ENCODE peak calls at places on chromosomes 4 and X, in six cellular contexts. O, E, N, W, J and Z are unnamed samples. For H3K36me3, the result is how much of the 10 kb centered on the place peaks cover.

GRCh38 chrX:52923781-52924241 is 26.7 kb downstream of the FAM156B start:
- DNase-seq in J (peak), E (no peak), W (peak), O (no peak), N (no peak), Z (no peak)

GRCh38 chr4:81852031-81852715 is 380.5 kb upstream of the RASGEF1B start:
- DNase-seq in O (no peak), W (no peak), J (no peak), E (no peak), N (no peak), Z (no peak)

GRCh38 chrX:94400488-94400887 is 726.5 kb downstream of the FAM133A start:
- DNase-seq in N (no peak), E (no peak), O (no peak), W (no peak), J (no peak), Z (no peak)

GRCh38 chr4:142512161-142512560 is 333.9 kb downstream of the INPP4B start:
- DNase-seq in J (no peak), O (no peak), W (no peak), E (no peak), N (no peak), Z (no peak)

GRCh38 chr4:44186096-44186849 is 262.3 kb downstream of the KCTD8 start:
- DNase-seq in O (no peak), E (no peak), W (no peak), J (no peak), N (no peak), Z (no peak)

GRCh38 chr4:79250887-79251286 is 75.0 kb downstream of the NAA11 start:
- DNase-seq in N (no peak), J (no peak), E (no peak), W (no peak), O (no peak), Z (no peak)

GRCh38 chr4:24423670-24424069 is 160.7 kb downstream of the DHX15 start:
- DNase-seq in E (no peak), W (no peak), N (no peak), O (no peak), J (no peak), Z (no peak)

GRCh38 chrX:51456814-51457213 is 39.6 kb downstream of the NUDT11 start:
- DNase-seq in O (no peak), W (no peak), N (no peak), J (no peak), E (no peak), Z (no peak)

GRCh38 chr4:6461301-6462165 is 10.9 kb downstream of the PPP2R2C start:
- DNase-seq in J (peak), N (no peak), W (no peak), O (peak), E (peak), Z (no peak)

GRCh38 chrX:153934473-153935325 is at the start of gene NAA10:
- DNase-seq in E (peak), W (peak), O (peak), J (peak), N (peak), Z (peak)

GRCh38 chr4:76420901-76421581 is at the start of gene CCDC158:
- DNase-seq in N (no peak), O (no peak), E (no peak), J (no peak), W (peak), Z (no peak)

GRCh38 chr4:127203561-127204260 is 429.0 kb upstream of the INTU start:
- DNase-seq in N (no peak), O (no peak), W (no peak), E (no peak), J (no peak), Z (no peak)

GRCh38 chrX:39730671-39731389 is 366.9 kb downstream of the BCOR start:
- DNase-seq in J (peak), W (peak), O (peak), N (peak), E (peak), Z (peak)

GRCh38 chr4:88007304-88008132 is at the start of gene PKD2:
- DNase-seq in N (peak), O (peak), E (peak), W (peak), J (peak), Z (peak)
- H3K27ac ChIP-seq in N (peak), O (peak), E (peak), W (peak), J (peak), Z (no peak)

DNA sequence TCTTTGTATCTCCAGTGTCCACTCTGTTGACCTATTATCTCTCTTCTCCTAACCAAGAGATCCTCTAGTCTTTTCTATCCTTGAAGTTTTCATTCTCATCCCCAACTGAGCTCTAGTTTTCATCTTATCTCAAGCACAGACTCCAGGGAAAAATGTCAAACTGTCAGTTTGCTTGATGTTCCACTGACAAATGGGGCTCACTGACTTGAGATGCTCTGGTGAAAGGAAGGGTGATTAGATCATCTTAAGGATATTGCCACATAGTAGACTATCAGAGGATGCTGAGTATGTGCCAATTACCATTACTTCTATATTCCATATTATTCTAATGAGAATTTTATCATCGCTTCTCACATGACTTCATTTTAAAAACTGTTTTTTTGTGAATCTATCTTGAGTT is 2008.2 kb downstream of the ARAP2 start:
- DNase-seq in E (no peak), N (no peak), J (no peak), O (no peak), W (no peak), Z (no peak)
- H3K4me3 ChIP-seq in E (no peak), N (no peak), J (no peak), O (no peak), W (no peak), Z (no peak)

GRCh38 chr4:183444953-183445543 is 612 bp downstream of the CDKN2AIP start:
- DNase-seq in E (peak), O (no peak), W (no peak), J (peak), N (no peak), Z (no peak)

GRCh38 chr4:183447646-183448045 is 3.2 kb downstream of the CDKN2AIP start:
- DNase-seq in E (no peak), W (no peak), O (no peak), N (no peak), J (no peak), Z (peak)

GRCh38 chr4:183450108-183450507 is 5.7 kb downstream of the CDKN2AIP start:
- DNase-seq in W (no peak), E (no peak), O (no peak), N (no peak), J (no peak), Z (no peak)

GRCh38 chr4:183449193-183449888 is 4.9 kb downstream of the CDKN2AIP start:
- DNase-seq in W (no peak), E (no peak), J (no peak), O (no peak), N (no peak), Z (no peak)

DNA sequence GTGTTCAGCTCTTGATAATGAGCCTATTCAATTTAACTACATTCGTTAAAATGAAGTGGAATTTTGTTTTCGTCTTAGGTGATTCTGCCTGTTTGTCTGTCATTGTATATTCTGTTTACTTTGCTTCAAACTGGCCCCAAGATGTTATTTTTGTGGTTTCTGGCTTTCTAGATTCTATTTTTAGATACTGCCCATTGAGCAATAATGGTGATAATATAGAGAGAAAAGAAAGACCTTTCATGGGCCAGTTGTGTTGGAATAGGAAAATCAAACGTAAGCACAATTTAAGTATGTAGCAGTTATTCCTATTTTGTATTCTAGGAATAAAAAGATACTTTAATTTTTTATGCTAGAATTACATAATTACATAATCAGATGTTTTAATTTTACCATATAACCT is 4.0 kb downstream of the CDKN2AIP start:
- DNase-seq in E (no peak), W (no peak), N (no peak), J (no peak), O (no peak), Z (no peak)
- H3K36me3 ChIP-seq in E (half or more), W (under half), N (half or more), J (half or more), O (under half), Z (half or more)

DNA sequence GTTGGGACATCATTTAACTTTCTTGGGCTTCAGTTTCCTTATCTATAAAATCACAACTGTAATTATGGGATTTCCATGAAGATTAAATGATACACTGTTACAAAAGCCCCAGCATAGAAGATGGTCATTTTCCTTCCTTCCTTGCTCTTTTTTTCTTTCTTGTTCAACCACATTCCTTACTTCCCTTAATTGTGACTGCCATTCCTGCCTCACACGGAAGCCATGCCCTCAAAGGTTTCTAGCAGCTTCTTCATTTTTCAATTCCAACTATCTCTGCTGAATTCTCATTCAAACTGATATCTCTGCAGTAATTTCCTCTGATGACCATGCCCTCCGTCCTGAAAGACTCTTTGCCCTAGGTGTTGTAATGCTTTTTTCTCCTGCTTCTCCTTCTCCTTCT is 311.8 kb downstream of the PPP3CA start:
- DNase-seq in E (no peak), W (no peak), N (no peak), J (no peak), O (no peak), Z (no peak)
- H3K27ac ChIP-seq in E (no peak), W (no peak), N (no peak), J (no peak), O (no peak), Z (no peak)

GRCh38 chr4:140243345-140243753 is 89.4 kb upstream of the MAML3 start:
- DNase-seq in E (peak), W (no peak), O (no peak), N (no peak), J (no peak), Z (peak)
- H3K4me3 ChIP-seq in E (no peak), W (no peak), O (no peak), N (no peak), J (no peak), Z (peak)

DNA sequence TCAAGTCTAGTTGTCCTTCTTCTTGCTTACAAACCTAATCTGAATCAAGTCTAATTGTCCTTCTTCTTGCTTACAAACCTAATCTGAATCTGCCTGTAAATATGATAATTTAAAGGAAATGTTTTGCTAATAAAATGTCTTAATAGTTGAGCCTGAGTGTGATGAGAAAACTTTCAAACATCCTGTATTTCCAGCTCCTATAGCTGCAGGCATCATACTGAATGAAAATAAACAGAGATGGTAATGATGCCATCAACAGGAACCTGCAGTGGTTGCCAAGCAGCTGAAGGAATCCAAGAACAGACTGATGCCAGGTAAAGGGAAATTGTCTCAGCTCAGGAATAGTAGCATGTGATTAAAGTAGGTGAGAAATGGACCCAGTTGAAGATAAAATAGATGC is 156.1 kb upstream of the IRS4 start:
- DNase-seq in W (no peak), N (no peak), J (no peak), O (no peak), E (no peak), Z (no peak)
- H3K36me3 ChIP-seq in W (under half), N (under half), J (under half), O (under half), E (under half), Z (under half)